ENCODE peak calls at places on chromosomes 6 and 20, in six cellular contexts. One of them, this sample, is unnamed.
A peak's percentile ranks its signal among the peaks of the same experiment; 100 is the strongest.

GRCh38 chr6:100622907-100623692 is 158.4 kb upstream of the SIM1 start:
- DNase-seq in activated CD8-positive, alpha-beta T cell treated with anti-CD3 and anti-CD28 coated beads for 36 hours: no peak
- DNase-seq in fibroblast of mammary gland: peak; percentile 65
- DNase-seq in IMR-90: peak; percentile 76
- DNase-seq in MM.1S: no peak
- DNase-seq in nephron progenitor cell: no peak
- DNase-seq in this sample: no peak

GRCh38 chr6:35449287-35449881 is 2.8 kb upstream of the FANCE start:
- DNase-seq in activated CD8-positive, alpha-beta T cell treated with anti-CD3 and anti-CD28 coated beads for 36 hours: peak; percentile 50
- DNase-seq in fibroblast of mammary gland: peak; percentile 71
- DNase-seq in IMR-90: peak; percentile 72
- DNase-seq in MM.1S: peak; percentile 82
- DNase-seq in nephron progenitor cell: peak; percentile 41
- DNase-seq in this sample: no peak

GRCh38 chr6:42249279-42249678 is 31.6 kb upstream of the MRPS10 start:
- DNase-seq in activated CD8-positive, alpha-beta T cell treated with anti-CD3 and anti-CD28 coated beads for 36 hours: no peak
- DNase-seq in fibroblast of mammary gland: peak; percentile 54
- DNase-seq in IMR-90: peak; percentile 32
- DNase-seq in MM.1S: no peak
- DNase-seq in nephron progenitor cell: no peak
- DNase-seq in this sample: no peak

GRCh38 chr20:58693226-58694006 is 816 bp downstream of the NPEPL1 start:
- DNase-seq in activated CD8-positive, alpha-beta T cell treated with anti-CD3 and anti-CD28 coated beads for 36 hours: no peak
- DNase-seq in fibroblast of mammary gland: no peak
- DNase-seq in IMR-90: no peak
- DNase-seq in MM.1S: no peak
- DNase-seq in nephron progenitor cell: no peak
- DNase-seq in this sample: no peak

GRCh38 chr6:157682856-157683481 is 140.1 kb upstream of the SNX9 start:
- DNase-seq in activated CD8-positive, alpha-beta T cell treated with anti-CD3 and anti-CD28 coated beads for 36 hours: no peak
- DNase-seq in fibroblast of mammary gland: peak; percentile 67
- DNase-seq in IMR-90: peak; percentile 59
- DNase-seq in MM.1S: no peak
- DNase-seq in nephron progenitor cell: no peak
- DNase-seq in this sample: no peak

GRCh38 chr20:21397341-21398108 is at the start of gene NKX2-4:
- DNase-seq in activated CD8-positive, alpha-beta T cell treated with anti-CD3 and anti-CD28 coated beads for 36 hours: no peak
- DNase-seq in fibroblast of mammary gland: no peak
- DNase-seq in IMR-90: no peak
- DNase-seq in MM.1S: no peak
- DNase-seq in nephron progenitor cell: peak; percentile 17
- DNase-seq in this sample: no peak

GRCh38 chr20:59006167-59006863 is 739 bp downstream of the CTSZ start:
- DNase-seq in activated CD8-positive, alpha-beta T cell treated with anti-CD3 and anti-CD28 coated beads for 36 hours: no peak
- DNase-seq in fibroblast of mammary gland: peak; percentile 35
- DNase-seq in IMR-90: no peak
- DNase-seq in MM.1S: no peak
- DNase-seq in nephron progenitor cell: no peak
- DNase-seq in this sample: no peak

GRCh38 chr6:50443144-50443543 is 270.2 kb upstream of the TFAP2D start:
- DNase-seq in activated CD8-positive, alpha-beta T cell treated with anti-CD3 and anti-CD28 coated beads for 36 hours: no peak
- DNase-seq in fibroblast of mammary gland: no peak
- DNase-seq in IMR-90: no peak
- DNase-seq in MM.1S: no peak
- DNase-seq in nephron progenitor cell: no peak
- DNase-seq in this sample: no peak

GRCh38 chr20:25336561-25337422 is 53.8 kb downstream of the ABHD12 start:
- DNase-seq in activated CD8-positive, alpha-beta T cell treated with anti-CD3 and anti-CD28 coated beads for 36 hours: no peak
- DNase-seq in fibroblast of mammary gland: peak; percentile 28
- DNase-seq in IMR-90: peak; percentile 35
- DNase-seq in MM.1S: no peak
- DNase-seq in nephron progenitor cell: no peak
- DNase-seq in this sample: no peak

GRCh38 chr6:151493495-151494234 is at the start of gene CCDC170:
- DNase-seq in activated CD8-positive, alpha-beta T cell treated with anti-CD3 and anti-CD28 coated beads for 36 hours: peak; percentile 21
- DNase-seq in fibroblast of mammary gland: no peak
- DNase-seq in IMR-90: no peak
- DNase-seq in MM.1S: peak; percentile 7
- DNase-seq in nephron progenitor cell: peak; percentile 76
- DNase-seq in this sample: no peak

GRCh38 chr20:38581013-38581412 is at the start of gene ADIG:
- DNase-seq in activated CD8-positive, alpha-beta T cell treated with anti-CD3 and anti-CD28 coated beads for 36 hours: no peak
- DNase-seq in fibroblast of mammary gland: no peak
- DNase-seq in IMR-90: no peak
- DNase-seq in MM.1S: no peak
- DNase-seq in nephron progenitor cell: no peak
- DNase-seq in this sample: no peak

GRCh38 chr6:145530454-145530853 is 204.9 kb downstream of the EPM2A start:
- DNase-seq in activated CD8-positive, alpha-beta T cell treated with anti-CD3 and anti-CD28 coated beads for 36 hours: no peak
- DNase-seq in fibroblast of mammary gland: no peak
- DNase-seq in IMR-90: no peak
- DNase-seq in MM.1S: no peak
- DNase-seq in nephron progenitor cell: no peak
- DNase-seq in this sample: no peak

GRCh38 chr6:30722280-30723112 is 2.3 kb downstream of the TUBB start:
- DNase-seq in activated CD8-positive, alpha-beta T cell treated with anti-CD3 and anti-CD28 coated beads for 36 hours: peak; percentile 90
- DNase-seq in fibroblast of mammary gland: peak; percentile 76
- DNase-seq in IMR-90: peak; percentile 69
- DNase-seq in MM.1S: peak; percentile 77
- DNase-seq in nephron progenitor cell: peak; percentile 90
- DNase-seq in this sample: no peak

GRCh38 chr20:49905415-49906091 is 9.8 kb downstream of the SPATA2 start:
- DNase-seq in activated CD8-positive, alpha-beta T cell treated with anti-CD3 and anti-CD28 coated beads for 36 hours: no peak
- DNase-seq in fibroblast of mammary gland: no peak
- DNase-seq in IMR-90: no peak
- DNase-seq in MM.1S: no peak
- DNase-seq in nephron progenitor cell: no peak
- DNase-seq in this sample: no peak

GRCh38 chr6:90160013-90160412 is 136.6 kb downstream of the BACH2 start:
- DNase-seq in activated CD8-positive, alpha-beta T cell treated with anti-CD3 and anti-CD28 coated beads for 36 hours: no peak
- DNase-seq in fibroblast of mammary gland: no peak
- DNase-seq in IMR-90: no peak
- DNase-seq in MM.1S: no peak
- DNase-seq in nephron progenitor cell: no peak
- DNase-seq in this sample: no peak

GRCh38 chr20:36585410-36586125 is 12.2 kb downstream of the TGIF2 start:
- DNase-seq in activated CD8-positive, alpha-beta T cell treated with anti-CD3 and anti-CD28 coated beads for 36 hours: no peak
- DNase-seq in fibroblast of mammary gland: peak; percentile 67
- DNase-seq in IMR-90: peak; percentile 20
- DNase-seq in MM.1S: no peak
- DNase-seq in nephron progenitor cell: no peak
- DNase-seq in this sample: no peak

GRCh38 chr6:41901882-41902519 is 6.8 kb upstream of the USP49 start:
- DNase-seq in activated CD8-positive, alpha-beta T cell treated with anti-CD3 and anti-CD28 coated beads for 36 hours: peak; percentile 71
- DNase-seq in fibroblast of mammary gland: peak; percentile 49
- DNase-seq in IMR-90: peak; percentile 16
- DNase-seq in MM.1S: no peak
- DNase-seq in nephron progenitor cell: no peak
- DNase-seq in this sample: no peak

GRCh38 chr6:89649682-89650081 is 11.1 kb upstream of the LYRM2 start:
- DNase-seq in activated CD8-positive, alpha-beta T cell treated with anti-CD3 and anti-CD28 coated beads for 36 hours: no peak
- DNase-seq in fibroblast of mammary gland: no peak
- DNase-seq in IMR-90: no peak
- DNase-seq in MM.1S: no peak
- DNase-seq in nephron progenitor cell: no peak
- DNase-seq in this sample: no peak

GRCh38 chr6:21731411-21732031 is 138.0 kb downstream of the SOX4 start:
- DNase-seq in activated CD8-positive, alpha-beta T cell treated with anti-CD3 and anti-CD28 coated beads for 36 hours: no peak
- DNase-seq in fibroblast of mammary gland: peak; percentile 35
- DNase-seq in IMR-90: peak; percentile 61
- DNase-seq in MM.1S: no peak
- DNase-seq in nephron progenitor cell: no peak
- DNase-seq in this sample: no peak

GRCh38 chr20:49567421-49568256 is at the start of gene PTGIS:
- DNase-seq in activated CD8-positive, alpha-beta T cell treated with anti-CD3 and anti-CD28 coated beads for 36 hours: no peak
- DNase-seq in fibroblast of mammary gland: no peak
- DNase-seq in IMR-90: no peak
- DNase-seq in MM.1S: no peak
- DNase-seq in nephron progenitor cell: peak; percentile 78
- DNase-seq in this sample: no peak

GRCh38 chr6:40930555-40930954 is 108.5 kb downstream of the UNC5CL start:
- DNase-seq in activated CD8-positive, alpha-beta T cell treated with anti-CD3 and anti-CD28 coated beads for 36 hours: peak; percentile 16
- DNase-seq in fibroblast of mammary gland: peak; percentile 58
- DNase-seq in IMR-90: peak; percentile 20
- DNase-seq in MM.1S: no peak
- DNase-seq in nephron progenitor cell: no peak
- DNase-seq in this sample: no peak

GRCh38 chr6:14520536-14520935 is 403.0 kb downstream of the CD83 start:
- DNase-seq in activated CD8-positive, alpha-beta T cell treated with anti-CD3 and anti-CD28 coated beads for 36 hours: no peak
- DNase-seq in fibroblast of mammary gland: no peak
- DNase-seq in IMR-90: no peak
- DNase-seq in MM.1S: no peak
- DNase-seq in nephron progenitor cell: no peak
- DNase-seq in this sample: no peak

GRCh38 chr20:14189794-14190402 is 147.5 kb downstream of the FLRT3 start:
- DNase-seq in activated CD8-positive, alpha-beta T cell treated with anti-CD3 and anti-CD28 coated beads for 36 hours: no peak
- DNase-seq in fibroblast of mammary gland: peak; percentile 69
- DNase-seq in IMR-90: peak; percentile 62
- DNase-seq in MM.1S: peak; percentile 46
- DNase-seq in nephron progenitor cell: no peak
- DNase-seq in this sample: no peak

GRCh38 chr6:1601616-1602355 is 7.9 kb upstream of the FOXC1 start:
- DNase-seq in activated CD8-positive, alpha-beta T cell treated with anti-CD3 and anti-CD28 coated beads for 36 hours: no peak
- DNase-seq in fibroblast of mammary gland: no peak
- DNase-seq in IMR-90: no peak
- DNase-seq in MM.1S: no peak
- DNase-seq in nephron progenitor cell: no peak
- DNase-seq in this sample: no peak

GRCh38 chr20:40218296-40218955 is 470.6 kb downstream of the MAFB start:
- DNase-seq in activated CD8-positive, alpha-beta T cell treated with anti-CD3 and anti-CD28 coated beads for 36 hours: no peak
- DNase-seq in fibroblast of mammary gland: no peak
- DNase-seq in IMR-90: no peak
- DNase-seq in MM.1S: no peak
- DNase-seq in nephron progenitor cell: no peak
- DNase-seq in this sample: no peak

GRCh38 chr6:143267740-143268139 is 182.8 kb downstream of the ADAT2 start:
- DNase-seq in activated CD8-positive, alpha-beta T cell treated with anti-CD3 and anti-CD28 coated beads for 36 hours: no peak
- DNase-seq in fibroblast of mammary gland: no peak
- DNase-seq in IMR-90: no peak
- DNase-seq in MM.1S: no peak
- DNase-seq in nephron progenitor cell: no peak
- DNase-seq in this sample: no peak
- TF ChIP-seq CTCF in activated CD8-positive, alpha-beta T cell treated with anti-CD3 and anti-CD28 coated beads for 36 hours: no peak
- TF ChIP-seq CTCF in fibroblast of mammary gland: no peak
- TF ChIP-seq CTCF in IMR-90: no peak
- TF ChIP-seq CTCF in MM.1S: no peak
- TF ChIP-seq CTCF in nephron progenitor cell: no peak
- TF ChIP-seq CTCF in this sample: no peak

GRCh38 chr6:73985891-73986290 is 289.9 kb downstream of the CD109 start:
- DNase-seq in activated CD8-positive, alpha-beta T cell treated with anti-CD3 and anti-CD28 coated beads for 36 hours: peak; percentile 2
- DNase-seq in fibroblast of mammary gland: peak; percentile 64
- DNase-seq in IMR-90: no peak
- DNase-seq in MM.1S: no peak
- DNase-seq in nephron progenitor cell: no peak
- DNase-seq in this sample: no peak
- TF ChIP-seq CTCF in activated CD8-positive, alpha-beta T cell treated with anti-CD3 and anti-CD28 coated beads for 36 hours: no peak
- TF ChIP-seq CTCF in fibroblast of mammary gland: peak; percentile 45
- TF ChIP-seq CTCF in IMR-90: no peak
- TF ChIP-seq CTCF in MM.1S: no peak
- TF ChIP-seq CTCF in nephron progenitor cell: no peak
- TF ChIP-seq CTCF in this sample: no peak

DNA sequence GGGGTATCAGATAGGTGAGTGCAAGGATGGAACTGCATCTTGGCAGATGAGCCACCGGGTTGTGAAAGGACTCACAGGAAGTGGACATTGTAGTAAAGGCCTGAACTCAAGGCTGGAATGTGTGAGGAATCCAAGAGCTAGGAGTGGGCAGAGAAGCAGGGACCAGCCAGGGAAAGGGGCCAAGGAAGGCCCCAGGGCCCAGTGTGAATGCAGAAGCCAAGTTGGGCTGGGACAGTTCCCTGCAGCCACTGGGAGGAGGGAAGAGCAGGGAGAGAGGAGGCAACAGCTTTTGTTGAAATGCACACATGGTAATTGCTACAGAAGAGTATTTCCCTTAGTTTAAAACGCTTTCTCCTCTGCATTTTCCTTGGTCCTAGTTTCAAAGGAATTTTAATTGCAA is 34.6 kb downstream of the CDH22 start:
- DNase-seq in activated CD8-positive, alpha-beta T cell treated with anti-CD3 and anti-CD28 coated beads for 36 hours: no peak
- DNase-seq in fibroblast of mammary gland: no peak
- DNase-seq in IMR-90: no peak
- DNase-seq in MM.1S: no peak
- DNase-seq in nephron progenitor cell: no peak
- DNase-seq in this sample: no peak
- TF ChIP-seq CTCF in activated CD8-positive, alpha-beta T cell treated with anti-CD3 and anti-CD28 coated beads for 36 hours: no peak
- TF ChIP-seq CTCF in fibroblast of mammary gland: no peak
- TF ChIP-seq CTCF in IMR-90: no peak
- TF ChIP-seq CTCF in MM.1S: no peak
- TF ChIP-seq CTCF in nephron progenitor cell: no peak
- TF ChIP-seq CTCF in this sample: no peak

DNA sequence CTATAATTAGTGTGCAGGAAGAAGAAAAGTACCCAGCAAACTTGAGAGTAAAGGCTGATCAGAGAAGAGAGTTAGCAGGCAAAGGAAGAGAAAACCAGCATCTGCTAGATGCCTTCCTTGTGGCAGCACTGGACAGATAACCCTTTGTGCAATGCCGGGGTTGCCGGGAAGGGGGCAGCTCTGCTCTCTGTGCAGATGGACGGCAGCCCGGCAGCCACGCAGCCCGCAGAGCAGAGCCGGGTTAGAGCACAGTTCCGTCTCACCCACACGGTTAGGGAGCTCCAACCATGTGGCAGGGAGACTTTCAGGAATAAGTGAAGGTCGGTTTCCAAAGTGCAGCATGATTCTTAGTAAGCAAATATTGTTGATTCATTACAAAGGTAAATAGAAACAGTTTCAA is 80.0 kb upstream of the RPS6KA2 start:
- DNase-seq in activated CD8-positive, alpha-beta T cell treated with anti-CD3 and anti-CD28 coated beads for 36 hours: peak; percentile 55
- DNase-seq in fibroblast of mammary gland: peak; percentile 31
- DNase-seq in IMR-90: peak; percentile 8
- DNase-seq in MM.1S: no peak
- DNase-seq in nephron progenitor cell: peak; percentile 64
- DNase-seq in this sample: no peak
- TF ChIP-seq CTCF in activated CD8-positive, alpha-beta T cell treated with anti-CD3 and anti-CD28 coated beads for 36 hours: no peak
- TF ChIP-seq CTCF in fibroblast of mammary gland: peak; percentile 54
- TF ChIP-seq CTCF in IMR-90: peak; percentile 36
- TF ChIP-seq CTCF in MM.1S: no peak
- TF ChIP-seq CTCF in nephron progenitor cell: peak; percentile 49
- TF ChIP-seq CTCF in this sample: no peak

This sample was measured in thoracic aorta.